ENCODE peak calls at places on chromosomes 13 and 19, in five cellular contexts. N is K562, U is H1, F is GM12878, H is HepG2. S is an unnamed sample.

GRCh38 chr13:93004919-93005318 is 221.7 kb upstream of the GPC6 start:
- DNase-seq in N (no peak), U (no peak), F (no peak), H (peak), S (peak)

GRCh38 chr19:14089412-14089661 is 1.2 kb downstream of the SAMD1 start:
- DNase-seq in N (no peak), U (no peak), F (no peak), H (no peak), S (peak)

GRCh38 chr13:42099962-42100675 is 51.7 kb downstream of the DGKH start:
- DNase-seq in N (no peak), U (no peak), F (no peak), H (no peak), S (no peak)

GRCh38 chr13:33745370-33746324 is 72.3 kb upstream of the RFC3 start:
- DNase-seq in N (no peak), U (no peak), F (no peak), H (no peak), S (no peak)

GRCh38 chr19:7007859-7008258 is 13.4 kb downstream of the MBD3L2B start:
- DNase-seq in N (no peak), U (no peak), F (no peak), H (no peak), S (no peak)

GRCh38 chr13:44425815-44426078 is 52.1 kb downstream of the SERP2 start:
- DNase-seq in N (no peak), U (no peak), F (no peak), H (no peak), S (no peak)

GRCh38 chr13:46184277-46184699 is 2.3 kb upstream of the LCP1 start:
- DNase-seq in N (peak), U (peak), F (no peak), H (peak), S (peak)

GRCh38 chr19:49335784-49336481 is 727 bp downstream of the CD37 start:
- DNase-seq in N (no peak), U (no peak), F (no peak), H (no peak), S (no peak)

GRCh38 chr19:52778811-52779210 is 7.8 kb downstream of the ZNF600 start:
- DNase-seq in N (no peak), U (no peak), F (peak), H (no peak), S (no peak)

GRCh38 chr13:100363874-100364273 is 224.7 kb downstream of the GGACT start:
- DNase-seq in N (no peak), U (no peak), F (no peak), H (no peak), S (no peak)
- TF ChIP-seq HDAC2 in N (no peak), U (no peak), F (no peak), H (no peak), S (no peak)

GRCh38 chr19:1862424-1863307 is 713 bp downstream of the KLF16 start:
- DNase-seq in N (peak), U (peak), F (no peak), H (no peak), S (peak)
- TF ChIP-seq HDAC2 in N (peak), U (no peak), F (no peak), H (no peak), S (no peak)

GRCh38 chr19:17538684-17539287 is 16.7 kb upstream of the COLGALT1 start:
- DNase-seq in N (no peak), U (no peak), F (no peak), H (no peak), S (no peak)

GRCh38 chr19:17540174-17540573 is 15.3 kb upstream of the COLGALT1 start:
- DNase-seq in N (no peak), U (no peak), F (no peak), H (no peak), S (no peak)

GRCh38 chr19:17539288-17540117 is 15.9 kb upstream of the COLGALT1 start:
- DNase-seq in N (peak), U (peak), F (no peak), H (peak), S (peak)

GRCh38 chr19:17534767-17535166 is 20.7 kb upstream of the COLGALT1 start:
- DNase-seq in N (no peak), U (no peak), F (no peak), H (no peak), S (no peak)

DNA sequence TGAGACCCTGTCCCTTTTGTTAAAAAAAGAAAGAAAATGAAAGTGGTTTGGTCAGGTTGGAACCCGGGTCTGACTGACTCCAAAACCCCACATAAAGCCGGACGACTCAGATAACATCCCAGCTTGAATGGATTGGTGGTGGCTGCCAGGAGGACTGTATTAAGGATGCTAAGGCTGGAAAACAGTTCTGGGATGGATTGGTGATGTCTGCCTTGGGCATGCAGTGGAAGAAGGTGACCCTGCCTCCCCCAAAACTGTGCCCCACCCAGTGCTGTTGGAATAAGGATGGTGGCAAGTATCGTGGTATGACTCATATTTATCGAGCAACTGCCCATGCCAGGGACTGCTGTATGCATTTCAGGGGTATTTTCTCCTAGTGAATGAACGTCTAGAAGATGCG is 18.5 kb upstream of the COLGALT1 start:
- DNase-seq in N (no peak), U (no peak), F (no peak), H (no peak), S (no peak)
- TF ChIP-seq HDAC2 in N (no peak), U (no peak), F (no peak), H (no peak), S (no peak)

DNA sequence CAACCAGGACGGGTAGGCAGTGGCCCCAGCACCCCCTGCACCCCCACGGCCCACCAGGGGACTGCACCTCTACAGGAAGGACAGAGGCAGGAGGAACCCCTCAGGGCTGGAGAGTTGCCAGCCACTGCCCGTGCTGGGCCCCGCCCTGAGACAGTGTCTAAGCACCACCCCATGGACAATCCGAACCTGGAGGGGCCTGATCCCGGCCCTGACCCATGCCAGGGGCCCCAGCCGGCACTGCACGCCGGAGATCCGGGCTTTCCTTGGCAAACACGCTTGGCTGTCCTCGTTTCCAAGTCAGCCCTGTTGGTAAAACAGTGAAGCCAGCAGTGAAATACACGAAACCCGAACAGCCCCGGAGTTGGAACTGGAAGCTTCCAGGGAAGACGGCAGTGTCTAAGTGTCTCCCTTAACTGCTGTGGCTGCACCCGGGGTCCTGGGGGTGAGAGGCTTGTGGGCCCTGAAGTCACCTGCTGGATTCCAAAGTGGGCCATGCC is 31.1 kb downstream of the RASA3 start:
- DNase-seq in N (no peak), U (no peak), F (no peak), H (no peak), S (no peak)
- TF ChIP-seq HDAC2 in N (no peak), U (no peak), F (no peak), H (no peak), S (no peak)

DNA sequence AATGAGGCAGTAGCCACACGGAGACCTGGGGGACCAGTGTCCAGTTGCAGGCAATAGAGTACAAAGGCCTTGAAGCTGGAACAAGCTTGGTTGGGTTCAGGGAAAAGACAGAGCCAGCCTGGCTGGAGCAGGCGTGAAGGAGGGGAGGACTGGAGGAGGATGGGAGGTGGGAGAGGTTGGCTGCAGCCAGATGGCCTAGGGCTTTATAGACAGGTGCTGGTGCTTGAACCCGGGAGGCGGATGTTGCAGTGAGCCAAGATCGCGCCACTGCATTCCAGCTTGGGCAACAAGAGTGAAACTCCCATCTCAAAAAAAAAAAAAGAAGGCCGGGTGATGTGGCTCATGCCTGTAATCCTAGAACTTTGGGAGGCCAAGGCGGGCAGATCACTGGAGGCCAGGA is 1.7 kb downstream of the SPINT2 start:
- DNase-seq in N (no peak), U (no peak), F (no peak), H (no peak), S (no peak)
- TF ChIP-seq HDAC2 in N (no peak), U (no peak), F (no peak), H (no peak), S (no peak)

GRCh38 chr19:18113827-18114226 is 16.2 kb downstream of the MAST3 start:
- DNase-seq in N (no peak), U (no peak), F (no peak), H (no peak), S (no peak)
- TF ChIP-seq HDAC2 in N (no peak), U (no peak), F (no peak), H (no peak), S (no peak)

DNA sequence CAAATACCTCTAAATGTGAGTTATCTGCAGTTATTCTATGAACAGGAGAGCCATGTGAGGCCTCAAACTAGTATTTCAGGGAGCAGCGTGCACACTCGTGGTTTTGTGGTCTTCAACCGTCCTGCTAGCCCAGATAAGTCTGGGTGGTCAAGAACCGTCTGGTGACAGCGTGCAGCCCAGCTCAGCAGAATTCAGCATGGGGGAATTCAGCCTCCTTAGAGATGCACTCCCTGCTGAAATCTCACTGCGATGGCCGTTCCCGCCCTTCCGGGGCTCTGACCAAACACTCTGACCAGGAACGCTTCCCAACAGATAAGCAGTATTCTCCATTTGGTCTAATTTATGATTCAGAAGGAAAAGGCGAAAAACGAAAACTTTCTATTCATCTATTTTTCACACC is 3.1 kb downstream of the ANKRD27 start:
- DNase-seq in N (no peak), U (no peak), F (no peak), H (no peak), S (no peak)
- TF ChIP-seq HDAC2 in N (peak), U (no peak), F (no peak), H (no peak), S (no peak)

GRCh38 chr13:114130131-114130707 is 2.2 kb downstream of the RASA3 start:
- DNase-seq in N (no peak), U (no peak), F (no peak), H (no peak), S (no peak)
- TF ChIP-seq HDAC2 in N (no peak), U (no peak), F (no peak), H (no peak), S (no peak)

GRCh38 chr13:36819064-36819810 is at the start of gene RFXAP:
- DNase-seq in N (peak), U (peak), F (peak), H (peak), S (peak)

GRCh38 chr13:36820222-36820621 is 1.2 kb downstream of the RFXAP start:
- DNase-seq in N (no peak), U (no peak), F (peak), H (no peak), S (no peak)

GRCh38 chr13:36817996-36818395 is 1.0 kb upstream of the RFXAP start:
- DNase-seq in N (no peak), U (no peak), F (no peak), H (no peak), S (no peak)

GRCh38 chr13:36819811-36820140 is 754 bp downstream of the RFXAP start:
- DNase-seq in N (peak), U (no peak), F (no peak), H (no peak), S (peak)

DNA sequence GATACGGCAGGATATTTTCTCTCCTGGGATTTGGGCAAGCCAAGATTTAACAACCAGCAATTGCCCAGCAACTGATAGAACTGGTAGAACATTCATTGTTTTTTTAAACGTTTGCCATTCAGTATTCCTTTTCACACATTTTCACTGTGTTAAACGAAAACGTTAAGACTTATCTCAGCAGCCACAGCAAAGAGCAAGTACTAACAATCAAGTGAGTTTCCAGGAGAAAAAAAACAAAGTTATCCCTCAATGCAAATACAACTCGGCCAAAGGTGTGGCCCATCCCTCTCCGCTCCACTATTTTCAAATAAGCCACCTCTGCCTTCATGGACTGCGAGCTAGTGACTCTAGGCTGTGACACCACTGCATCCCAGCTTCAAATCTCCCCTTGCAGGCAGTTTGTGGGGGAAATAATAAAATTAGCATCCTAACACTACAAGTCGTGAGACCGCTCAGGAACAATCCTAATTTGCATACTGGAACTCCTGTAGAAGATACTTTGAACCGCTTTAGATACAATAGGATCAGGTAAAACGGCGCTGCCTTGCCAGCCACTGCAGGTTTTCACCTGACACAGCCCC is 449 bp upstream of the RFXAP start:
- DNase-seq in N (peak), U (no peak), F (no peak), H (no peak), S (no peak)
- TF ChIP-seq HDAC2 in N (no peak), U (no peak), F (no peak), H (peak), S (no peak)